ENCODE peak calls at places on chromosomes 13 and 19, in five cellular contexts. M, Y, U, C and A are unnamed samples.

GRCh38 chr19:52896431-52897148 is 845 bp downstream of the ZNF320 start:
- DNase-seq in M (peak; percentile 45), Y (no peak), C (peak; percentile 23), U (peak; percentile 66), A (peak; percentile 53)

GRCh38 chr19:58037927-58038687 is 4.3 kb downstream of the ZSCAN1 start:
- DNase-seq in U (no peak), M (no peak), C (peak; percentile 42), Y (no peak), A (no peak)

GRCh38 chr13:46348976-46349375 is 38.1 kb downstream of the RUBCNL start:
- DNase-seq in Y (no peak), U (no peak), C (no peak), M (no peak), A (no peak)

GRCh38 chr13:51760592-51760991 is 43.4 kb downstream of the DHRS12 start:
- DNase-seq in Y (no peak), U (no peak), C (no peak), M (no peak), A (no peak)

GRCh38 chr19:57302727-57303401 is 17.4 kb upstream of the ZNF543 start:
- DNase-seq in M (no peak), U (no peak), C (no peak), Y (no peak), A (no peak)

GRCh38 chr19:18672606-18673337 is 10.7 kb upstream of the CRTC1 start:
- DNase-seq in U (no peak), Y (no peak), C (no peak), M (no peak), A (no peak)

GRCh38 chr13:40798380-40798779 is 9.0 kb downstream of the SLC25A15 start:
- DNase-seq in M (no peak), Y (no peak), C (no peak), U (no peak), A (no peak)

GRCh38 chr19:8363803-8364771 is at the start of gene ANGPTL4:
- DNase-seq in M (no peak), C (peak; percentile 78), U (peak; percentile 77), Y (no peak), A (peak; percentile 60)

DNA sequence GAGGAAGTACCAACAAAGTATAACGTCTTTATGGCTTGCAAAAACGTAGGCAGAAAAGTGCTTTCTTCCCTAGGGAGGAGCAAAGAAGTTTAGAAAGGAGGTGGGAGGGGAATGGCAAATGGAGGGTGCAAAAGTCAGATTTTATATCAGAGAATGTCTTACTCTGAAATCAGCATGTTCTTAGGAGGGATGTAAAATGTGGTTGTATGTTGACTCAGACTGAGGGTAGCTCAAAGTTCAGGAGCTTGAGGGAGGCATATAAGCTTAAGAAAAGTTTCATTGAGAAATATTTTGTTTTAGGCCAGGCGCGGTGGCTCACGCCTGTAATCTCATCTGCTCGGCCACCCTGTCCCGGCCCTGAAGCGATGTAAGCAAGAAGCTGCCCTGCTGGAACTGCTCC is 1.7 kb downstream of the ZNF90 start:
- DNase-seq in U (no peak), M (no peak), Y (no peak), C (no peak), A (no peak)
- H3K4me3 ChIP-seq in U (no peak overlapping the region), M (peak overlapping the region; percentile 37), Y (no peak overlapping the region), C (no peak overlapping the region), A (peak overlapping the region; percentile 60)

GRCh38 chr13:23161176-23161825 is 19.5 kb upstream of the SGCG start:
- DNase-seq in U (no peak), Y (no peak), M (no peak), C (no peak), A (no peak)
- H3K4me3 ChIP-seq in U (peak overlapping the region; percentile 44), Y (no peak overlapping the region), M (no peak overlapping the region), C (no peak overlapping the region), A (peak overlapping the region; percentile 53)

GRCh38 chr19:34960103-34960805 is 3.8 kb downstream of the ZNF792 start:
- DNase-seq in C (no peak), M (no peak), Y (no peak), U (no peak), A (no peak)

GRCh38 chr19:34962945-34963530 is 991 bp downstream of the ZNF792 start:
- DNase-seq in Y (no peak), M (no peak), U (no peak), C (peak; percentile 22), A (no peak)

GRCh38 chr19:34962281-34962944 is 1.6 kb downstream of the ZNF792 start:
- DNase-seq in C (no peak), M (no peak), Y (no peak), U (no peak), A (no peak)

GRCh38 chr19:34960940-34961679 is 2.9 kb downstream of the ZNF792 start:
- DNase-seq in M (no peak), Y (no peak), C (no peak), U (no peak), A (no peak)

GRCh38 chr19:34961775-34962174 is 2.3 kb downstream of the ZNF792 start:
- DNase-seq in U (no peak), Y (no peak), M (no peak), C (no peak), A (no peak)
- H3K4me3 ChIP-seq in U (peak overlapping the region; percentile 94), Y (peak overlapping the region; percentile 80), M (no peak overlapping the region), C (peak overlapping the region; percentile 99), A (peak overlapping the region; percentile 99)

GRCh38 chr19:17447704-17448189 is 721 bp downstream of the TMEM221 start:
- DNase-seq in M (no peak), Y (no peak), U (no peak), C (no peak), A (no peak)
- H3K4me3 ChIP-seq in M (no peak overlapping the region), Y (no peak overlapping the region), U (no peak overlapping the region), C (peak overlapping the region; percentile 46), A (peak overlapping the region; percentile 49)